ENCODE peak calls at places on chromosomes 3 and 15, in six cellular contexts. R is sigmoid colon, C is A549, L is stomach, H is HepG2, S is ovary. B is an unnamed sample.

GRCh38 chr3:58998476-58999117 is 51.2 kb downstream of the CFAP20DC start:
- DNase-seq in R (no peak), C (peak; percentile 64), L (no peak), H (no peak), S (no peak), B (no peak)

GRCh38 chr3:124774305-124774673 is 44.0 kb downstream of the UMPS start:
- DNase-seq in R (no peak), C (peak; percentile 58), L (no peak), H (no peak), S (no peak), B (peak; percentile 19)

GRCh38 chr15:90286678-90287077 is 21.2 kb downstream of the NGRN start:
- DNase-seq in R (no peak), C (peak; percentile 55), L (no peak), H (peak; percentile 43), S (no peak), B (no peak)

GRCh38 chr3:184242297-184242685 is 6.5 kb downstream of the ALG3 start:
- DNase-seq in R (peak; percentile 34), C (no peak), L (no peak), H (no peak), S (no peak), B (no peak)

GRCh38 chr3:58072046-58072445 is 63.8 kb downstream of the FLNB start:
- DNase-seq in R (no peak), C (no peak), L (no peak), H (no peak), S (no peak), B (no peak)

GRCh38 chr15:73876779-73877178 is 3.4 kb downstream of the TBC1D21 start:
- DNase-seq in R (no peak), C (no peak), L (peak; percentile 7), H (no peak), S (no peak), B (no peak)

GRCh38 chr3:158347966-158348365 is 223.0 kb upstream of the MLF1 start:
- DNase-seq in R (no peak), C (no peak), L (no peak), H (no peak), S (no peak), B (no peak)

GRCh38 chr3:13135811-13136321 is 62.6 kb upstream of the IQSEC1 start:
- DNase-seq in R (peak; percentile 48), C (no peak), L (peak; percentile 14), H (no peak), S (no peak), B (no peak)

GRCh38 chr3:138442433-138442832 is 8.0 kb downstream of the ESYT3 start:
- DNase-seq in R (no peak), C (peak; percentile 78), L (no peak), H (peak; percentile 59), S (no peak), B (no peak)

GRCh38 chr3:34175636-34176186 is 377.3 kb downstream of the PDCD6IP start:
- DNase-seq in R (no peak), C (no peak), L (no peak), H (no peak), S (no peak), B (no peak)

GRCh38 chr3:140823106-140823505 is 118.5 kb upstream of the SLC25A36 start:
- DNase-seq in R (no peak), C (no peak), L (no peak), H (no peak), S (no peak), B (no peak)

GRCh38 chr3:179324270-179324754 is 1.5 kb downstream of the ZNF639 start:
- DNase-seq in R (no peak), C (no peak), L (no peak), H (no peak), S (no peak), B (no peak)

GRCh38 chr3:108102420-108103039 is 11.7 kb upstream of the CD47 start:
- DNase-seq in R (no peak), C (no peak), L (no peak), H (no peak), S (no peak), B (no peak)

GRCh38 chr3:47283596-47284364 is 1.0 kb downstream of the KLHL18 start:
- DNase-seq in R (peak; percentile 60), C (peak; percentile 7), L (no peak), H (no peak), S (no peak), B (peak; percentile 20)

GRCh38 chr3:63990733-63991132 is 32.6 kb downstream of the PSMD6 start:
- DNase-seq in R (no peak), C (no peak), L (no peak), H (peak; percentile 58), S (no peak), B (no peak)

GRCh38 chr3:133896002-133896761 is 500 bp upstream of the RAB6B start:
- DNase-seq in R (no peak), C (no peak), L (no peak), H (no peak), S (no peak), B (no peak)

GRCh38 chr15:47570044-47570443 is 147.3 kb upstream of the SEMA6D start:
- DNase-seq in R (no peak), C (no peak), L (no peak), H (no peak), S (no peak), B (peak; percentile 72)

GRCh38 chr3:127800508-127800907 is 21.8 kb downstream of the MGLL start:
- DNase-seq in R (no peak), C (no peak), L (no peak), H (no peak), S (no peak), B (no peak)

GRCh38 chr15:89926158-89926557 is 13.4 kb upstream of the ARPIN start:
- DNase-seq in R (no peak), C (no peak), L (no peak), H (no peak), S (no peak), B (no peak)

GRCh38 chr3:42725454-42725853 is 22.9 kb upstream of the HHATL start:
- DNase-seq in R (peak; percentile 35), C (no peak), L (no peak), H (no peak), S (peak; percentile 1), B (no peak)

GRCh38 chr15:32959077-32959476 is 235.4 kb downstream of the FMN1 start:
- DNase-seq in R (no peak), C (no peak), L (no peak), H (no peak), S (no peak), B (no peak)

GRCh38 chr3:11221818-11222217 is 50.4 kb upstream of the ATG7 start:
- DNase-seq in R (no peak), C (no peak), L (no peak), H (no peak), S (no peak), B (no peak)
- TF ChIP-seq CTCF in R (no peak), C (no peak), L (no peak), H (no peak), S (no peak), B (no peak)

GRCh38 chr3:15809313-15809712 is 11.5 kb upstream of the ANKRD28 start:
- DNase-seq in R (no peak), C (no peak), L (no peak), H (no peak), S (no peak), B (no peak)

GRCh38 chr3:15803913-15804312 is 6.1 kb upstream of the ANKRD28 start:
- DNase-seq in R (no peak), C (no peak), L (no peak), H (no peak), S (no peak), B (no peak)

GRCh38 chr3:15808679-15809078 is 10.9 kb upstream of the ANKRD28 start:
- DNase-seq in R (no peak), C (no peak), L (no peak), H (no peak), S (no peak), B (no peak)

GRCh38 chr3:15804553-15805095 is 6.8 kb upstream of the ANKRD28 start:
- DNase-seq in R (no peak), C (no peak), L (no peak), H (no peak), S (no peak), B (no peak)

GRCh38 chr3:15805756-15806266 is 8.0 kb upstream of the ANKRD28 start:
- DNase-seq in R (no peak), C (no peak), L (no peak), H (no peak), S (no peak), B (no peak)
- TF ChIP-seq EP300 in R (no peak), C (no peak), L (no peak), H (no peak), S (no peak), B (no peak)

GRCh38 chr15:64985382-64986033 is 4.2 kb downstream of the SPG21 start:
- DNase-seq in R (no peak), C (no peak), L (peak; percentile 49), H (peak; percentile 64), S (no peak), B (no peak)
- H3K27ac ChIP-seq in R (peak overlapping the region; percentile 43), C (no peak overlapping the region), L (peak overlapping the region; percentile 82), H (peak overlapping the region; percentile 62), S (peak overlapping the region; percentile 36), B (peak overlapping the region; percentile 65)

GRCh38 chr3:52535411-52536111 is 844 bp upstream of the UQCC5 start:
- DNase-seq in R (no peak), C (no peak), L (no peak), H (no peak), S (no peak), B (no peak)

GRCh38 chr3:52534281-52535183 is 875 bp upstream of the NT5DC2 start:
- DNase-seq in R (peak; percentile 78), C (no peak), L (peak; percentile 30), H (peak; percentile 75), S (peak; percentile 42), B (no peak)

GRCh38 chr3:52532517-52532837 is 1.2 kb downstream of the NT5DC2 start:
- DNase-seq in R (peak; percentile 71), C (no peak), L (peak; percentile 41), H (peak; percentile 69), S (peak; percentile 21), B (peak; percentile 62)

GRCh38 chr3:52532838-52533622 is 627 bp downstream of the NT5DC2 start:
- DNase-seq in R (peak; percentile 75), C (peak; percentile 33), L (peak; percentile 32), H (no peak), S (peak; percentile 35), B (peak; percentile 40)

DNA sequence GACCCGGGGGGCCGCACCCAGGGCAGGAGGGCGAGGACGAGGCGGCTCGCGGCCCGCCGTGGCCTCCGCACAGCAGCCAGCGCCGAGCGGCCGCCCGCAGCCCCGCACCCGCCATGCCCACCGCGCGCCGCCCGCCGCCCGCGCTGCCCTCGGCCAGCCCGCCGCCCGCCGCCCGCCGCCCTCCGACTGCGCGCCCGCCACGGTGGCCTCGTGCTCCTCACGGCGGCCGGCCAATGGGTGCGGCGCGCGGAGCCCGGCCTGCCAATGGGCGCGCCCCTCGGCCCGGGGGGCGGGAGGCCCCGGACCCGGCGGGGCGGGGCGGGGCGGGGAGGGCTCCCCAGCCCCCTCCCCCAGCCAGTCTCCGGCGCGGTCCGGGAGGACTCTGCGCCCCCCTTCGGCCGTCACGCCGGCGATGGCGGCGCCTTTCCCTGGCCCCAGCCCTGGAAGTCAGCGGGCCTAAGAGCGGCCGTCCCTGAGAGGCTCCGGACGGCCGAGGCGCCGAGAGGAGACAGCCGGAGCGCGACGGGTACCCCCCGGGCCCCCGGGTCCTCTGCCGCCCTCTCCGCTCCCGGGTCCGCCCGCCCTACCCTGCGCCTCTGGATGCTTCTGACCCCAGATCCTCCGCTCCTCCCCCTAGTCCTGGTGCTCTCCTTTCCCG is at the start of gene NT5DC2:
- DNase-seq in R (peak; percentile 86), C (peak; percentile 63), L (peak; percentile 80), H (peak; percentile 46), S (peak; percentile 74), B (peak; percentile 80)
- TF ChIP-seq CTCF in R (no peak), C (peak; percentile 18), L (no peak), H (peak; percentile 59), S (no peak), B (no peak)

B was measured in transverse colon.